ENCODE peak calls at places on chromosomes 11 and 22, in nine cellular contexts. J is stomach; F is CD8-positive, alpha-beta memory T cell; V is mammary epithelial cell; G is ovary; T is keratinocyte; N is right cardiac atrium; B is IMR-90; U is brain microvascular endothelial cell. K is an unnamed sample.

GRCh38 chr11:127330044-127330443 is 329.5 kb upstream of the KIRREL3 start:
- DNase-seq in J (no peak), F (no peak), V (no peak), G (no peak), T (no peak), N (no peak), B (no peak), U (no peak), K (no peak)

GRCh38 chr11:35146711-35147110 is 7.7 kb downstream of the CD44 start:
- DNase-seq in J (no peak), F (no peak), V (no peak), G (no peak), T (no peak), N (no peak), B (peak), U (no peak), K (no peak)

GRCh38 chr11:13298765-13299164 is 21.2 kb downstream of the BMAL1 start:
- DNase-seq in J (no peak), F (no peak), V (no peak), G (no peak), T (no peak), N (no peak), B (no peak), U (no peak), K (no peak)

GRCh38 chr11:62432695-62433094 is 13.9 kb downstream of the SCGB1A1 start:
- DNase-seq in J (no peak), F (no peak), V (no peak), G (no peak), T (no peak), N (no peak), B (no peak), U (no peak), K (no peak)

GRCh38 chr11:1260023-1260501 is 37.2 kb downstream of the MUC5B start:
- DNase-seq in J (peak), F (peak), V (no peak), G (no peak), T (no peak), N (peak), B (no peak), U (no peak), K (no peak)

GRCh38 chr11:12741671-12742216 is 67.5 kb downstream of the TEAD1 start:
- DNase-seq in J (no peak), F (no peak), V (no peak), G (no peak), T (no peak), N (no peak), B (no peak), U (no peak), K (no peak)

GRCh38 chr11:29211205-29211604 is 805.6 kb downstream of the KCNA4 start:
- DNase-seq in J (no peak), F (no peak), V (no peak), G (no peak), T (no peak), N (no peak), B (no peak), U (no peak), K (no peak)

GRCh38 chr11:117017456-117017855 is 80.8 kb downstream of the SIK3 start:
- DNase-seq in J (no peak), F (no peak), V (no peak), G (no peak), T (no peak), N (no peak), B (no peak), U (no peak), K (no peak)

GRCh38 chr11:119309953-119310681 is 6.8 kb downstream of the MCAM start:
- DNase-seq in J (no peak), F (no peak), V (no peak), G (no peak), T (no peak), N (no peak), B (no peak), U (no peak), K (no peak)
- H3K4me3 ChIP-seq in J (no peak), F (no peak), V (no peak), G (no peak), T (no peak), N (no peak), B (no peak), U (no peak), K (no peak)

GRCh38 chr22:30206964-30207363 is 39.6 kb downstream of the LIF start:
- DNase-seq in J (peak), F (no peak), V (peak), G (peak), T (no peak), N (peak), B (peak), U (peak), K (no peak)

GRCh38 chr22:30202531-30203006 is 44.0 kb downstream of the LIF start:
- DNase-seq in J (peak), F (no peak), V (no peak), G (peak), T (no peak), N (peak), B (peak), U (no peak), K (no peak)

GRCh38 chr22:30204015-30204741 is 42.4 kb downstream of the LIF start:
- DNase-seq in J (peak), F (no peak), V (no peak), G (no peak), T (no peak), N (no peak), B (no peak), U (no peak), K (no peak)

GRCh38 chr22:30204742-30205111 is 41.8 kb downstream of the LIF start:
- DNase-seq in J (peak), F (no peak), V (peak), G (peak), T (no peak), N (peak), B (peak), U (no peak), K (no peak)

GRCh38 chr22:30205281-30206115 is 41.1 kb downstream of the LIF start:
- DNase-seq in J (peak), F (no peak), V (peak), G (peak), T (no peak), N (peak), B (peak), U (peak), K (no peak)
- H3K27ac ChIP-seq in J (peak), F (no peak), V (peak), G (no peak), T (peak), N (peak), B (peak), U (peak), K (no peak)

GRCh38 chr11:69966583-69966835 is 111.6 kb upstream of the ANO1 start:
- DNase-seq in J (no peak), F (no peak), V (no peak), G (no peak), T (no peak), N (no peak), B (no peak), U (no peak), K (no peak)
- H3K4me3 ChIP-seq in J (no peak), F (no peak), V (no peak), G (no peak), T (no peak), N (no peak), B (no peak), U (no peak), K (no peak)

DNA sequence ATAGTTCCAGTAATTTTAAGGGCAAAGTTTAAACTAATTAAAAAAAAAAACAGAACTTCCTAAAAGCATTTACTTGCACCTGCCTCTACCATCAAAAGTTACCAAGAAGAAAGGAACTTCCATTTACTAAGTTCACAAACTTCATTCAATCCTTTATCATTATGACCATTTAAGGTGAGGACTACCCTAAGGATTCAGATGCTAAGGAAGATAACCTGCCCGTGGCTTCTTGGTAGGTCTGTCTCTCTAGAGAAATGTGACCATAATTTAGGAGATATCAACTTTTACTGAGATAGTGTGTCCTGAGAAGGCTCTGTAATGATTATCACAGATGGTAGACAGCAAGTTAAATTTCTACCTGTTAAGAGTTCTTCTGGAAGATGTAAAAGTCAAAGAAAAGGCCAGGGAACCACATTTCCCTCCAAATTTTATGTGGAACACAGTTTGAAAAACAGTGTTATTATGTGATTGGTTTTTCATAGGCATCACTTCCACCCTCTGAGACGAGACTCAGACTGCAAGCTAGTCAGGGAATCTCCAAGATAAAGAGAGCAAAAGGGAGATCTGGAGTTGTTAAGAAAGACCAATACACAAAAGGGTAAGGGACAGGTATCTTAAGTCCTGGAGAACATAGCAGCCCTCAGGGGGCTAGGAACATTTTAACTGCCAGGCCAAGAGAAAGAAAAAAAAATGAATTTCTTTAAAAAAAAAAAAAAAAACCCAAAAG is 44.9 kb downstream of the CELF1 start:
- DNase-seq in J (no peak), F (no peak), V (no peak), G (no peak), T (no peak), N (no peak), B (no peak), U (no peak), K (no peak)
- H3K27ac ChIP-seq in J (no peak), F (no peak), V (peak), G (no peak), T (peak), N (no peak), B (no peak), U (no peak), K (no peak)

DNA sequence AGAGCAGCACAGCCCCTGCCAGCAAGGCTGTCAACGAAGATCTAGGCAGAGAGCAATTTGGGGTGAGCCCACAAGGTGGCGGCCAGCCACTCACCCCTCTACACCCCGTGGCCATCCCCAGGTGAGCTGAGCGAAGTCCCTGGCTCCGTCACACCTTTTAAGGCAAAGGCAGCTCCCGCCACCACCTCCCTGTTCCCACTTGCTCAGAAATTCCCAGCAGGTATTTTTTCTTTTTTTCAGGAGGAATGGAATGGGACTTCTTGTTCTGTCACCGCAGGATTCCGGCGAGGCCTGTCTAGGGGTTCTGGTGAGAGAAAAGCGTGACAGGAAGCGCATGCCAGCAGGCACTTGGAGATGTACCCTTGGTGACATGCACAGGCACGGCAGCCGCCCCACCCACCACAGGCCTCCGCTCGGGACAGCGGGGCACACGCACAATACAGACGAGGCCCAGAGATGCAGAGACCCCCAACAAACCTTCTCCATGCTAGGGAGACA is 10.0 kb downstream of the RPL3 start:
- DNase-seq in J (no peak), F (no peak), V (peak), G (no peak), T (no peak), N (peak), B (no peak), U (peak), K (no peak)
- H3K4me3 ChIP-seq in J (no peak), F (no peak), V (peak), G (no peak), T (peak), N (no peak), B (no peak), U (no peak), K (no peak)

GRCh38 chr11:76119779-76120178 is 86.5 kb downstream of the WNT11 start:
- DNase-seq in J (no peak), F (no peak), V (no peak), G (no peak), T (no peak), N (no peak), B (no peak), U (no peak), K (no peak)
- H3K27ac ChIP-seq in J (no peak), F (no peak), V (no peak), G (no peak), T (no peak), N (peak), B (no peak), U (no peak), K (no peak)

K was measured in iPS DF 6.9.